ENCODE peak calls at places on chromosomes 4 and X, in eight cellular contexts. N is sigmoid colon, E is H1, B is kidney epithelial cell, S is astrocyte of the cerebellum, M is keratinocyte, O is fibroblast of mammary gland, J is heart left ventricle. V is an unnamed sample.

GRCh38 chr4:118797558-118798142 is 38.3 kb downstream of the SEC24D start:
- DNase-seq in N (no peak), E (no peak), B (no peak), S (no peak), M (no peak), O (peak), J (no peak), V (no peak)

GRCh38 chrX:118116308-118117068 is at the start of gene KLHL13:
- DNase-seq in N (peak), E (no peak), B (no peak), S (no peak), M (no peak), O (peak), J (peak), V (no peak)

GRCh38 chr4:186351672-186352194 is 85.7 kb downstream of the F11 start:
- DNase-seq in N (no peak), E (no peak), B (no peak), S (no peak), M (no peak), O (no peak), J (no peak), V (no peak)

GRCh38 chrX:133435544-133436124 is 20.3 kb upstream of the GPC4 start:
- DNase-seq in N (no peak), E (no peak), B (no peak), S (no peak), M (no peak), O (no peak), J (no peak), V (no peak)

GRCh38 chrX:14095702-14096101 is 66.0 kb upstream of the GEMIN8 start:
- DNase-seq in N (no peak), E (peak), B (peak), S (peak), M (peak), O (peak), J (no peak), V (peak)

GRCh38 chrX:103774070-103774642 is 2.5 kb upstream of the PLP1 start:
- DNase-seq in N (no peak), E (no peak), B (no peak), S (peak), M (no peak), O (peak), J (no peak), V (no peak)

GRCh38 chrX:154603438-154604430 is 15.3 kb downstream of the CTAG1B start:
- DNase-seq in N (no peak), E (no peak), B (peak), S (no peak), M (no peak), O (peak), J (no peak), V (peak)

GRCh38 chrX:109352121-109352556 is 129.7 kb downstream of the GUCY2F start:
- DNase-seq in N (no peak), E (no peak), B (no peak), S (no peak), M (no peak), O (peak), J (no peak), V (no peak)

GRCh38 chrX:149456476-149457245 is 48.4 kb downstream of the IDS start:
- DNase-seq in N (no peak), E (no peak), B (no peak), S (no peak), M (no peak), O (no peak), J (no peak), V (no peak)

GRCh38 chr4:10074767-10075105 is 41.9 kb downstream of the WDR1 start:
- DNase-seq in N (peak), E (no peak), B (no peak), S (peak), M (no peak), O (peak), J (no peak), V (peak)

GRCh38 chr4:68366600-68366999 is 16.7 kb upstream of the YTHDC1 start:
- DNase-seq in N (no peak), E (no peak), B (no peak), S (no peak), M (no peak), O (no peak), J (no peak), V (no peak)

GRCh38 chrX:145848451-145848850 is 30.8 kb downstream of the SLITRK2 start:
- DNase-seq in N (no peak), E (no peak), B (no peak), S (no peak), M (no peak), O (no peak), J (no peak), V (no peak)

GRCh38 chr4:165379662-165380061 is 854 bp downstream of the CPE start:
- DNase-seq in N (no peak), E (no peak), B (no peak), S (no peak), M (no peak), O (no peak), J (peak), V (no peak)

GRCh38 chr4:99104153-99104552 is 15.6 kb upstream of the ADH5 start:
- DNase-seq in N (no peak), E (no peak), B (no peak), S (no peak), M (no peak), O (no peak), J (no peak), V (no peak)

GRCh38 chr4:99102634-99103033 is 14.0 kb upstream of the ADH5 start:
- DNase-seq in N (no peak), E (no peak), B (no peak), S (no peak), M (no peak), O (no peak), J (no peak), V (no peak)

GRCh38 chr4:99100876-99101275 is 12.3 kb upstream of the ADH5 start:
- DNase-seq in N (no peak), E (no peak), B (no peak), S (no peak), M (no peak), O (no peak), J (no peak), V (no peak)

GRCh38 chr4:99103166-99103565 is 14.6 kb upstream of the ADH5 start:
- DNase-seq in N (no peak), E (no peak), B (no peak), S (no peak), M (no peak), O (no peak), J (no peak), V (no peak)

DNA sequence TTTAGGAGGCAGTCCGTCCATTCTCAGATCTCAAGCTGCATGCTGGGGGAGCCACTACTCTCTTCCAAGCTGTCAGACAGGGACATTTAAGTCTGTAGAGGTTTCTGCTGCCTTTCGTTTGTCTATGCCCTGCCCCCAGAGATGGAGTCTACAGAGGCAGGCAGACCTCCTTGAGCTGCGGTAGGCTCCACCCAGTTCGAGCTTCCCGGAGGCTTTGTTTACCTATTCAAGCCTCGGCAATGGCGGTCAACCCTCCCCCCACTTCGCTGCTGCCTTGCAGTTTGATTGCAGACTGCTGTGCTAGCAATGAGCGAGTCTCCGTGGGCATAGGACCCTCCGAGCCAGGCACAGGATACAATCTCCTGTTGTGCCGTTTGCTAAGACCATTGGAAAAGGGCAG is 10.7 kb upstream of the ADH5 start:
- DNase-seq in N (no peak), E (no peak), B (no peak), S (no peak), M (no peak), O (no peak), J (no peak), V (no peak)
- H3K4me3 ChIP-seq in N (no peak), E (no peak), B (no peak), S (no peak), M (no peak), O (no peak), J (no peak), V (no peak)

GRCh38 chrX:42107495-42108139 is 184.3 kb upstream of the CASK start:
- DNase-seq in N (no peak), E (no peak), B (no peak), S (no peak), M (no peak), O (no peak), J (no peak), V (no peak)

GRCh38 chrX:42097491-42097890 is 174.1 kb upstream of the CASK start:
- DNase-seq in N (no peak), E (no peak), B (no peak), S (no peak), M (no peak), O (no peak), J (no peak), V (no peak)

GRCh38 chrX:42106556-42106955 is 183.2 kb upstream of the CASK start:
- DNase-seq in N (no peak), E (no peak), B (no peak), S (no peak), M (no peak), O (no peak), J (no peak), V (no peak)

GRCh38 chrX:42098897-42099296 is 175.5 kb upstream of the CASK start:
- DNase-seq in N (no peak), E (no peak), B (no peak), S (no peak), M (no peak), O (no peak), J (peak), V (no peak)

DNA sequence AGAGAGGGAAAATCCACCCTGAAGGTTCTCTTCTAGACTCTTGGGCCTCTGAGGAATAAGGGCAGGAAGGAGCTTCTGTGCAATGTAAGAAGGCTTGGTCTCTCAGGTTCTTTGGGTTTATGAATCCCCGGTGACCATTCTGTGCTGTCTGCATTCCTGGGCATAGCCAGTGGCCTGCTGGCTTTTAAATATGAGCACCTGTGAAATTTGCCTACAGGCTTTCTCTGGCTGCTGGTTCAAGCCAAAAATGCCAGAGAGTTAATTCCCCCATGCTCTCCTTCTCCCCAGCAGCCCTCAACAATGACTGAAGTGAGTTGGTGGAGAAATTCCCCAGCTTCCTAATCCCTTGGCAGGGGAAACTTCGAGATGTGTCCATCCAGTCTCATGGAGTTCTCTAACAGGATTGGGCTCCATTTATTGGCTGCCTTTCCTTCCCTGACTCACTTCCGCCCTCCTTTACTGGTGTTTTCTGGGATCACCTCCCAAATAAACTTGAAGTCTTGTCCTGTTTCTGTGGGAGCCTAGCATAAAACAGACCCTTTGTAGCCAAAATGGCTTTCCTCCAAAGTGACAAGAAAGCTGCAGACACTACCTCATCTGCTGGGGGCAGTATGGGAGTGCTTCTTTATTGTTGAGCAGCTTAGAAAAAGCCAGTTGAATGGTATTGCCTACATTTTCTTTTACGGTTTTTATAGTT is 179.4 kb upstream of the CASK start:
- DNase-seq in N (no peak), E (no peak), B (no peak), S (peak), M (no peak), O (no peak), J (peak), V (no peak)
- TF ChIP-seq CTCF in N (no peak), E (no peak), B (no peak), S (no peak), M (no peak), O (no peak), J (no peak), V (no peak)

GRCh38 chrX:106035064-106035463 is 3.5 kb downstream of the SERPINA7 start:
- DNase-seq in N (no peak), E (no peak), B (no peak), S (no peak), M (no peak), O (no peak), J (no peak), V (no peak)
- H3K4me3 ChIP-seq in N (no peak), E (no peak), B (no peak), S (no peak), M (no peak), O (no peak), J (no peak), V (no peak)

DNA sequence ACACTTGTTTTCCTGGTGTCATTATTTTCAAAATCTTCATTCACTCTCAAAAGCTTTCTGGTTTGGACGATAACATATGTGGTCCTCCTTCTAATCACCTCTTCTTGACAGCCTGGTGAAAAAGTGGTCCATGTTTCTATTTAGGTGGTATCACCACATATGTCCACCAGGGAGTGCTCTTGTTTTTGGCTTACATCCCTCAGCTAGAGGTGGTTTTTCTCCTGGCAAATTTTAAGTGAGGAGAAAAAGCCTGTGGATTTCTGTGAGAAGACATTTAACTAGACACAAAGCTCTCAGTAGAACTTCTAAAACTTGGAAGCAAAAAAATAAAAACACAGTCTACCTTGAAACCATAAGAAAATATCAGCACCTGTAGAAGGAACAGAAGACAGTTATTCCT is 58.0 kb upstream of the FRMPD4 start:
- DNase-seq in N (no peak), E (no peak), B (no peak), S (no peak), M (no peak), O (peak), J (no peak), V (no peak)
- TF ChIP-seq CTCF in N (peak), E (no peak), B (peak), S (peak), M (peak), O (peak), J (peak), V (peak)

GRCh38 chr4:85803846-85804245 is 328.9 kb downstream of the ARHGAP24 start:
- DNase-seq in N (no peak), E (no peak), B (no peak), S (no peak), M (no peak), O (no peak), J (no peak), V (no peak)

GRCh38 chr4:85806346-85806745 is 331.4 kb downstream of the ARHGAP24 start:
- DNase-seq in N (no peak), E (no peak), B (no peak), S (no peak), M (no peak), O (no peak), J (no peak), V (no peak)

GRCh38 chr4:85808864-85809263 is 333.9 kb downstream of the ARHGAP24 start:
- DNase-seq in N (no peak), E (no peak), B (no peak), S (no peak), M (no peak), O (no peak), J (no peak), V (no peak)

GRCh38 chr4:85808104-85808503 is 333.2 kb downstream of the ARHGAP24 start:
- DNase-seq in N (no peak), E (no peak), B (no peak), S (no peak), M (no peak), O (no peak), J (no peak), V (no peak)

DNA sequence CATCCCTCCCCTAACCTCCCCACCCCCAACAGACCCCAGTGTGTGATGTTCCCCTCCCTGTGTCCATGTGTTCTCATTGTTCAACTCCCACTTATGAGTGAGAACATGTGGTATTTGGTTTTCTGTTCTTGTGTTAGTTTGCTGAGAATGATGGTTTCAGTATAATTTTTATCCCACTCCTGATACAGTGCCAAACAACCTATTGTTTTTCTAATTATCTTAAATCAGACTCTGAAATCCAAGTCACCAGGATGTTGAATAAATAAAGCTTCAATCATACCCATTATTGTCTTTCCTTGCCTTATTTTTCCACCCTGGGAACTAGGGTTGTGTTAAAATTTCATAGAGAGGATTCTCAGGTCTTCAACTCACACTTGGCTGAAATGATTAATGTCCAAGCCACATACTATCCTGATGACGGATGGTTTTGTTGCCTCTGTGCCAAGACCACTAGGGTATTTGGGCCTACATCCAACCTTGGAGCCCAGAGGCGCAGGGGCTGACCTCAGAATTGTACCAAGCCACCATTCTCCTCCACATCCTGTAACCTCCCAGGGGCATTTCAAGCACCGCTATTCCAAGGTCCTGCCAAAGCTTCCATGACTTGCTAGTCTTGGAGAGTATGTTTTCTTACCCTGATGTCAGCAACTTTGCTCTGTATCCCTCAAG is 332.4 kb downstream of the ARHGAP24 start:
- DNase-seq in N (no peak), E (no peak), B (no peak), S (peak), M (no peak), O (peak), J (peak), V (no peak)
- H3K4me3 ChIP-seq in N (no peak), E (no peak), B (no peak), S (no peak), M (no peak), O (no peak), J (no peak), V (no peak)